ENCODE peak calls at places on chromosomes 7 and 10, in seven cellular contexts. R, A, Y, E, N, D and L are unnamed samples.

GRCh38 chr10:62388328-62388727 is 14.2 kb downstream of the ZNF365 start:
- DNase-seq in R (no peak), A (no peak), Y (no peak), E (no peak), N (no peak), D (no peak), L (no peak)

GRCh38 chr10:52170776-52171175 is 143.3 kb upstream of the DKK1 start:
- DNase-seq in R (no peak), A (no peak), Y (no peak), E (no peak), N (no peak), D (no peak), L (peak; percentile 44)

GRCh38 chr10:11118696-11119095 is 101.0 kb downstream of the CELF2 start:
- DNase-seq in R (no peak), A (no peak), Y (no peak), E (no peak), N (no peak), D (peak; percentile 54), L (no peak)

GRCh38 chr10:88792656-88793055 is 9.9 kb upstream of the LIPM start:
- DNase-seq in R (no peak), A (no peak), Y (peak; percentile 28), E (no peak), N (no peak), D (peak; percentile 33), L (no peak)

GRCh38 chr10:3782099-3782455 is 2.9 kb downstream of the KLF6 start:
- DNase-seq in R (no peak), A (peak; percentile 61), Y (no peak), E (no peak), N (no peak), D (no peak), L (no peak)

GRCh38 chr10:103582331-103583123 is 89.0 kb downstream of the NEURL1 start:
- DNase-seq in R (no peak), A (no peak), Y (no peak), E (no peak), N (no peak), D (no peak), L (no peak)

GRCh38 chr10:132889556-132889955 is 52.8 kb downstream of the CFAP46 start:
- DNase-seq in R (no peak), A (peak; percentile 8), Y (peak; percentile 9), E (no peak), N (no peak), D (no peak), L (no peak)

GRCh38 chr7:35697414-35698175 is 2.7 kb upstream of the HERPUD2 start:
- DNase-seq in R (no peak), A (no peak), Y (no peak), E (no peak), N (no peak), D (no peak), L (no peak)

GRCh38 chr10:60335708-60336107 is 54.0 kb downstream of the ANK3 start:
- DNase-seq in R (no peak), A (no peak), Y (no peak), E (no peak), N (no peak), D (no peak), L (peak; percentile 20)

GRCh38 chr7:79124331-79124730 is 329.1 kb downstream of the MAGI2 start:
- DNase-seq in R (no peak), A (no peak), Y (no peak), E (no peak), N (no peak), D (no peak), L (no peak)

GRCh38 chr10:35643151-35643975 is 1.3 kb upstream of the FZD8 start:
- DNase-seq in R (peak; percentile 68), A (peak; percentile 21), Y (no peak), E (peak; percentile 29), N (peak; percentile 69), D (peak; percentile 86), L (peak; percentile 95)

GRCh38 chr10:125153693-125154490 is 6.5 kb downstream of the CTBP2 start:
- DNase-seq in R (no peak), A (no peak), Y (no peak), E (no peak), N (no peak), D (no peak), L (no peak)

GRCh38 chr7:118389629-118390028 is 165.1 kb downstream of the ANKRD7 start:
- DNase-seq in R (no peak), A (no peak), Y (no peak), E (no peak), N (no peak), D (no peak), L (no peak)